ENCODE peak calls at places on chromosome 3, in five cellular contexts. One of them, this sample, is unnamed.

GRCh38 chr3:12997387-12997786 is 75.8 kb downstream of the IQSEC1 start:
- DNase-seq in uterus: no peak
- DNase-seq in thoracic aorta: no peak
- DNase-seq in heart left ventricle: no peak
- DNase-seq in left ventricle myocardium inferior: no peak
- DNase-seq in this sample: no peak

GRCh38 chr3:83514130-83514914 is 1444.5 kb upstream of the CADM2 start:
- DNase-seq in thoracic aorta: no peak
- DNase-seq in uterus: no peak
- DNase-seq in heart left ventricle: no peak
- DNase-seq in left ventricle myocardium inferior: no peak
- DNase-seq in this sample: no peak

GRCh38 chr3:114718897-114719208 is 425.0 kb downstream of the TIGIT start:
- DNase-seq in left ventricle myocardium inferior: no peak
- DNase-seq in heart left ventricle: no peak
- DNase-seq in uterus: no peak
- DNase-seq in thoracic aorta: no peak
- DNase-seq in this sample: no peak

GRCh38 chr3:169505577-169506155 is 157.8 kb downstream of the MECOM start:
- DNase-seq in heart left ventricle: no peak
- DNase-seq in uterus: no peak
- DNase-seq in thoracic aorta: no peak
- DNase-seq in left ventricle myocardium inferior: no peak
- DNase-seq in this sample: no peak

GRCh38 chr3:172061724-172062184 is 22.4 kb downstream of the FNDC3B start:
- DNase-seq in uterus: no peak
- DNase-seq in thoracic aorta: no peak
- DNase-seq in heart left ventricle: no peak
- DNase-seq in left ventricle myocardium inferior: no peak
- DNase-seq in this sample: no peak

GRCh38 chr3:119831022-119831421 is 49.1 kb downstream of the NR1I2 start:
- DNase-seq in thoracic aorta: no peak
- DNase-seq in heart left ventricle: no peak
- DNase-seq in uterus: no peak
- DNase-seq in left ventricle myocardium inferior: no peak
- DNase-seq in this sample: no peak

GRCh38 chr3:176296066-176296597 is 901.1 kb downstream of the TBL1XR1 start:
- DNase-seq in heart left ventricle: no peak
- DNase-seq in thoracic aorta: no peak
- DNase-seq in left ventricle myocardium inferior: no peak
- DNase-seq in uterus: no peak
- DNase-seq in this sample: no peak

GRCh38 chr3:51983578-51984268 is 388 bp downstream of the ACY1 start:
- DNase-seq in uterus: no peak
- DNase-seq in thoracic aorta: no peak
- DNase-seq in left ventricle myocardium inferior: no peak
- DNase-seq in heart left ventricle: no peak
- DNase-seq in this sample: no peak

GRCh38 chr3:25944328-25944727 is 154.4 kb downstream of the OXSM start:
- DNase-seq in heart left ventricle: no peak
- DNase-seq in uterus: no peak
- DNase-seq in thoracic aorta: no peak
- DNase-seq in left ventricle myocardium inferior: no peak
- DNase-seq in this sample: no peak

GRCh38 chr3:100993309-100993708 is at the start of gene ABI3BP:
- DNase-seq in uterus: peak
- DNase-seq in thoracic aorta: peak
- DNase-seq in heart left ventricle: peak
- DNase-seq in left ventricle myocardium inferior: peak
- DNase-seq in this sample: peak

GRCh38 chr3:101847328-101847727 is 2.0 kb upstream of the NFKBIZ start:
- DNase-seq in heart left ventricle: no peak
- DNase-seq in uterus: no peak
- DNase-seq in left ventricle myocardium inferior: no peak
- DNase-seq in thoracic aorta: no peak
- DNase-seq in this sample: no peak

GRCh38 chr3:88149146-88149515 is 628 bp upstream of the C3orf38 start:
- DNase-seq in left ventricle myocardium inferior: no peak
- DNase-seq in heart left ventricle: no peak
- DNase-seq in thoracic aorta: no peak
- DNase-seq in uterus: no peak
- DNase-seq in this sample: no peak

GRCh38 chr3:148084931-148085330 is 612.8 kb upstream of the AGTR1 start:
- DNase-seq in uterus: no peak
- DNase-seq in thoracic aorta: no peak
- DNase-seq in heart left ventricle: no peak
- DNase-seq in left ventricle myocardium inferior: no peak
- DNase-seq in this sample: no peak

GRCh38 chr3:159266779-159267178 is 464.9 kb downstream of the MFSD1 start:
- DNase-seq in thoracic aorta: no peak
- DNase-seq in heart left ventricle: no peak
- DNase-seq in left ventricle myocardium inferior: no peak
- DNase-seq in uterus: no peak
- DNase-seq in this sample: no peak

GRCh38 chr3:169660709-169661566 is 2.6 kb downstream of the MECOM start:
- DNase-seq in heart left ventricle: peak
- DNase-seq in left ventricle myocardium inferior: no peak
- DNase-seq in uterus: no peak
- DNase-seq in thoracic aorta: no peak
- DNase-seq in this sample: no peak

GRCh38 chr3:39494781-39495180 is 27.3 kb downstream of the MOBP start:
- DNase-seq in heart left ventricle: no peak
- DNase-seq in thoracic aorta: no peak
- DNase-seq in uterus: no peak
- DNase-seq in left ventricle myocardium inferior: no peak
- DNase-seq in this sample: no peak

GRCh38 chr3:32238816-32239637 is 547 bp downstream of the CMTM8 start:
- DNase-seq in heart left ventricle: peak
- DNase-seq in thoracic aorta: no peak
- DNase-seq in left ventricle myocardium inferior: peak
- DNase-seq in uterus: no peak
- DNase-seq in this sample: peak

GRCh38 chr3:185537369-185537970 is 14.9 kb downstream of the LIPH start:
- DNase-seq in thoracic aorta: peak
- DNase-seq in left ventricle myocardium inferior: peak
- DNase-seq in heart left ventricle: peak
- DNase-seq in uterus: no peak
- DNase-seq in this sample: peak

GRCh38 chr3:90241481-90241880 is 1134.1 kb downstream of the EPHA3 start:
- DNase-seq in heart left ventricle: no peak
- DNase-seq in uterus: no peak
- DNase-seq in thoracic aorta: no peak
- DNase-seq in left ventricle myocardium inferior: no peak
- DNase-seq in this sample: no peak

GRCh38 chr3:8509961-8510360 is 8.3 kb downstream of the LMCD1 start:
- DNase-seq in uterus: no peak
- DNase-seq in heart left ventricle: no peak
- DNase-seq in left ventricle myocardium inferior: no peak
- DNase-seq in thoracic aorta: no peak
- DNase-seq in this sample: peak

GRCh38 chr3:161014997-161015749 is 90.0 kb downstream of the B3GALNT1 start:
- DNase-seq in left ventricle myocardium inferior: no peak
- DNase-seq in thoracic aorta: no peak
- DNase-seq in heart left ventricle: no peak
- DNase-seq in uterus: no peak
- DNase-seq in this sample: no peak

GRCh38 chr3:76383781-76384180 is 598.4 kb upstream of the ZNF717 start:
- DNase-seq in left ventricle myocardium inferior: no peak
- DNase-seq in thoracic aorta: no peak
- DNase-seq in heart left ventricle: no peak
- DNase-seq in uterus: no peak
- DNase-seq in this sample: no peak

GRCh38 chr3:39332525-39332924 is 3.0 kb downstream of the CCR8 start:
- DNase-seq in heart left ventricle: peak
- DNase-seq in uterus: no peak
- DNase-seq in thoracic aorta: no peak
- DNase-seq in left ventricle myocardium inferior: peak
- DNase-seq in this sample: no peak

GRCh38 chr3:64417816-64418215 is 192.6 kb upstream of the PRICKLE2 start:
- DNase-seq in heart left ventricle: no peak
- DNase-seq in uterus: no peak
- DNase-seq in left ventricle myocardium inferior: no peak
- DNase-seq in thoracic aorta: no peak
- DNase-seq in this sample: no peak

GRCh38 chr3:71191031-71191482 is 392.5 kb downstream of the FOXP1 start:
- DNase-seq in heart left ventricle: no peak
- DNase-seq in left ventricle myocardium inferior: no peak
- DNase-seq in uterus: no peak
- DNase-seq in thoracic aorta: no peak
- DNase-seq in this sample: no peak

GRCh38 chr3:50378757-50379156 is 19.4 kb upstream of the TMEM115 start:
- DNase-seq in uterus: no peak
- DNase-seq in thoracic aorta: no peak
- DNase-seq in heart left ventricle: no peak
- DNase-seq in left ventricle myocardium inferior: no peak
- DNase-seq in this sample: no peak

GRCh38 chr3:60917136-60917535 is 334.1 kb downstream of the FHIT start:
- DNase-seq in left ventricle myocardium inferior: peak
- DNase-seq in heart left ventricle: peak
- DNase-seq in uterus: no peak
- DNase-seq in thoracic aorta: no peak
- DNase-seq in this sample: no peak

GRCh38 chr3:189099031-189099471 is 72.7 kb upstream of the TPRG1 start:
- DNase-seq in uterus: peak
- DNase-seq in left ventricle myocardium inferior: peak
- DNase-seq in thoracic aorta: peak
- DNase-seq in heart left ventricle: peak
- DNase-seq in this sample: peak
- H3K4me3 ChIP-seq in uterus: no peak
- H3K4me3 ChIP-seq in left ventricle myocardium inferior: peak
- H3K4me3 ChIP-seq in thoracic aorta: no peak
- H3K4me3 ChIP-seq in heart left ventricle: no peak
- H3K4me3 ChIP-seq in this sample: peak

DNA sequence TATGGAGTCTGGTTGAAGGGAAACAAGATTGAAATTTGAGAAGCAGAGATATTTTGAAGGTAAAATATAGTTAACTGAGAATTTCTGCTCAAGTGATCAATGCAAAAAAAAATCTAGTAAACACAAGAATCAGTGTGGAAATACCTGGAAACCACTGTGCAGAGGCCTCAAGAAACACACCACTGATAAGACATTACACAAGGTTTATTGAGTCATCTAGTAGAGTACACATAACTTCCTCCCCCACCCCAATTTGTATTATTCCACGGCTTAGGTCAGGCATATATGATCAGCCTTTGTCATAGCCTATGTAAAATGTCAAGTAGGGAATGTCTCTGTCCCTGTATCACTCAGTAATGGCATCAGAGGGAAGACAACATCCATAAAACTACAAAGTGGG is 447.8 kb upstream of the BCHE start:
- DNase-seq in uterus: no peak
- DNase-seq in thoracic aorta: no peak
- DNase-seq in left ventricle myocardium inferior: no peak
- DNase-seq in heart left ventricle: no peak
- DNase-seq in this sample: no peak
- H3K27ac ChIP-seq in uterus: no peak
- H3K27ac ChIP-seq in thoracic aorta: no peak
- H3K27ac ChIP-seq in left ventricle myocardium inferior: no peak
- H3K27ac ChIP-seq in heart left ventricle: no peak
- H3K27ac ChIP-seq in this sample: no peak

DNA sequence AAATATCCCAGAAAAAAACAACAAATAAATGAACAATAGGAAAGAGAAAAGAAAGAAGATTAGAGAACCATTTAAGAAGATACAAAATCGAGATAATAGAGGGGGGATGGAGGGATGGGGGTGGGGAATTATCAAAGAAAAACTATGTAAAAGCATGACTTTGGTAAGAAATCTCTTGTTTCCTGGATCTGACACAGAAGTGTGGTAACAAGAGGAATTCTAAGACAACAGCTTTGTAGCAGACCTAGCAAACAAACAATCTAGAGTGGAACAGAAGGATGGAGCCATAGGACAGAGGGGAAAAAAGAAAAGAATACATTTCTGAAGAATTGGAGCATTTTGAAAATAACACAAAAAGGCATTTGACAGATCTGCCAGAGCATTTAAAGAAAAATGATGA is 49.3 kb upstream of the HEG1 start:
- DNase-seq in left ventricle myocardium inferior: no peak
- DNase-seq in heart left ventricle: no peak
- DNase-seq in thoracic aorta: no peak
- DNase-seq in uterus: no peak
- DNase-seq in this sample: no peak
- H3K4me3 ChIP-seq in left ventricle myocardium inferior: no peak
- H3K4me3 ChIP-seq in heart left ventricle: no peak
- H3K4me3 ChIP-seq in thoracic aorta: no peak
- H3K4me3 ChIP-seq in uterus: no peak
- H3K4me3 ChIP-seq in this sample: no peak

GRCh38 chr3:193857996-193858395 is 265.0 kb downstream of the OPA1 start:
- DNase-seq in left ventricle myocardium inferior: no peak
- DNase-seq in thoracic aorta: no peak
- DNase-seq in heart left ventricle: no peak
- DNase-seq in uterus: no peak
- DNase-seq in this sample: no peak
- H3K27ac ChIP-seq in left ventricle myocardium inferior: no peak
- H3K27ac ChIP-seq in thoracic aorta: no peak
- H3K27ac ChIP-seq in heart left ventricle: no peak
- H3K27ac ChIP-seq in uterus: no peak
- H3K27ac ChIP-seq in this sample: no peak

GRCh38 chr3:193240850-193241706 is at the start of gene PLAAT1:
- DNase-seq in left ventricle myocardium inferior: peak
- DNase-seq in heart left ventricle: peak
- DNase-seq in thoracic aorta: no peak
- DNase-seq in uterus: peak
- DNase-seq in this sample: peak

GRCh38 chr3:193236990-193237389 is 4.0 kb upstream of the PLAAT1 start:
- DNase-seq in uterus: no peak
- DNase-seq in thoracic aorta: no peak
- DNase-seq in heart left ventricle: no peak
- DNase-seq in left ventricle myocardium inferior: no peak
- DNase-seq in this sample: no peak

GRCh38 chr3:193243571-193243970 is 2.5 kb downstream of the PLAAT1 start:
- DNase-seq in uterus: no peak
- DNase-seq in thoracic aorta: no peak
- DNase-seq in left ventricle myocardium inferior: no peak
- DNase-seq in heart left ventricle: no peak
- DNase-seq in this sample: no peak

GRCh38 chr3:193240436-193240849 is 579 bp upstream of the PLAAT1 start:
- DNase-seq in left ventricle myocardium inferior: peak
- DNase-seq in uterus: no peak
- DNase-seq in thoracic aorta: no peak
- DNase-seq in heart left ventricle: peak
- DNase-seq in this sample: peak
- H3K4me3 ChIP-seq in left ventricle myocardium inferior: peak
- H3K4me3 ChIP-seq in uterus: peak
- H3K4me3 ChIP-seq in thoracic aorta: peak
- H3K4me3 ChIP-seq in heart left ventricle: peak
- H3K4me3 ChIP-seq in this sample: peak

GRCh38 chr3:59818-60217 is 136.7 kb upstream of the CHL1 start:
- DNase-seq in uterus: no peak
- DNase-seq in thoracic aorta: no peak
- DNase-seq in heart left ventricle: no peak
- DNase-seq in left ventricle myocardium inferior: no peak
- DNase-seq in this sample: no peak
- H3K27ac ChIP-seq in uterus: no peak
- H3K27ac ChIP-seq in thoracic aorta: no peak
- H3K27ac ChIP-seq in heart left ventricle: no peak
- H3K27ac ChIP-seq in left ventricle myocardium inferior: no peak
- H3K27ac ChIP-seq in this sample: no peak

This sample was measured in psoas muscle.